ENCODE peak calls at places on chromosomes 16 and 17, in six cellular contexts. U is neuronal stem cell, H is trophoblast cell, V is mesenchymal stem cell, F is IMR-90, M is H9. T is an unnamed sample.

GRCh38 chr17:82204831-82205719 is 7.6 kb downstream of the CCDC57 start:
- DNase-seq in U (no peak), H (peak), V (peak), F (peak), M (no peak), T (no peak)

GRCh38 chr17:3796110-3796821 is 4.7 kb downstream of the ITGAE start:
- DNase-seq in U (no peak), H (no peak), V (no peak), F (no peak), M (no peak), T (no peak)

GRCh38 chr16:85362443-85362842 is 250.2 kb upstream of the CIBAR2 start:
- DNase-seq in U (no peak), H (no peak), V (peak), F (no peak), M (no peak), T (no peak)

GRCh38 chr17:17712268-17712924 is 31.1 kb downstream of the RAI1 start:
- DNase-seq in U (no peak), H (no peak), V (peak), F (peak), M (no peak), T (no peak)

GRCh38 chr16:730666-731509 is 4.0 kb downstream of the HAGHL start:
- DNase-seq in U (no peak), H (no peak), V (no peak), F (no peak), M (no peak), T (no peak)

GRCh38 chr17:65984299-65984698 is 207.6 kb downstream of the CEP112 start:
- DNase-seq in U (no peak), H (no peak), V (no peak), F (peak), M (no peak), T (no peak)

GRCh38 chr17:36578671-36579070 is 13.0 kb upstream of the DHRS11 start:
- DNase-seq in U (no peak), H (no peak), V (no peak), F (peak), M (no peak), T (no peak)

GRCh38 chr17:39972271-39972670 is 8.3 kb upstream of the PSMD3 start:
- DNase-seq in U (no peak), H (no peak), V (no peak), F (peak), M (no peak), T (no peak)

GRCh38 chr16:6947291-6947690 is 385.4 kb upstream of the RBFOX1 start:
- DNase-seq in U (no peak), H (no peak), V (no peak), F (no peak), M (no peak), T (peak)

GRCh38 chr16:77227745-77228144 is 28.5 kb downstream of the SYCE1L start:
- DNase-seq in U (no peak), H (no peak), V (no peak), F (no peak), M (no peak), T (no peak)

GRCh38 chr16:85982563-85982939 is 83.6 kb downstream of the IRF8 start:
- DNase-seq in U (no peak), H (no peak), V (no peak), F (no peak), M (no peak), T (no peak)

GRCh38 chr17:81002409-81003361 is 11.0 kb downstream of the CHMP6 start:
- DNase-seq in U (no peak), H (no peak), V (peak), F (peak), M (no peak), T (no peak)

GRCh38 chr16:25868966-25869365 is 177.2 kb downstream of the HS3ST4 start:
- DNase-seq in U (no peak), H (no peak), V (no peak), F (no peak), M (no peak), T (peak)

GRCh38 chr17:57373756-57374155 is 117.4 kb downstream of the MSI2 start:
- DNase-seq in U (no peak), H (no peak), V (no peak), F (no peak), M (no peak), T (no peak)

GRCh38 chr16:15972046-15972868 is 22.8 kb downstream of the ABCC1 start:
- DNase-seq in U (no peak), H (peak), V (peak), F (peak), M (no peak), T (peak)

GRCh38 chr16:54525104-54525503 is 238.5 kb upstream of the IRX3 start:
- DNase-seq in U (no peak), H (no peak), V (no peak), F (no peak), M (no peak), T (no peak)

GRCh38 chr16:51116353-51116752 is 34.7 kb downstream of the SALL1 start:
- DNase-seq in U (no peak), H (no peak), V (no peak), F (no peak), M (no peak), T (no peak)

GRCh38 chr16:72425571-72426341 is 253.8 kb upstream of the PMFBP1 start:
- DNase-seq in U (no peak), H (no peak), V (no peak), F (no peak), M (no peak), T (no peak)

GRCh38 chr17:17572010-17572785 is 19.3 kb downstream of the PEMT start:
- DNase-seq in U (no peak), H (no peak), V (no peak), F (no peak), M (no peak), T (no peak)

GRCh38 chr16:72474511-72475123 is 302.7 kb upstream of the PMFBP1 start:
- DNase-seq in U (no peak), H (no peak), V (peak), F (peak), M (no peak), T (no peak)

GRCh38 chr17:4810696-4811289 is 3.8 kb downstream of the PLD2 start:
- DNase-seq in U (no peak), H (no peak), V (no peak), F (no peak), M (no peak), T (no peak)

GRCh38 chr17:78356163-78356713 is 3.6 kb downstream of the SOCS3 start:
- DNase-seq in U (no peak), H (peak), V (peak), F (peak), M (peak), T (peak)

GRCh38 chr16:3295209-3295608 is 10.0 kb downstream of the TIGD7 start:
- DNase-seq in U (no peak), H (no peak), V (no peak), F (no peak), M (no peak), T (no peak)

DNA sequence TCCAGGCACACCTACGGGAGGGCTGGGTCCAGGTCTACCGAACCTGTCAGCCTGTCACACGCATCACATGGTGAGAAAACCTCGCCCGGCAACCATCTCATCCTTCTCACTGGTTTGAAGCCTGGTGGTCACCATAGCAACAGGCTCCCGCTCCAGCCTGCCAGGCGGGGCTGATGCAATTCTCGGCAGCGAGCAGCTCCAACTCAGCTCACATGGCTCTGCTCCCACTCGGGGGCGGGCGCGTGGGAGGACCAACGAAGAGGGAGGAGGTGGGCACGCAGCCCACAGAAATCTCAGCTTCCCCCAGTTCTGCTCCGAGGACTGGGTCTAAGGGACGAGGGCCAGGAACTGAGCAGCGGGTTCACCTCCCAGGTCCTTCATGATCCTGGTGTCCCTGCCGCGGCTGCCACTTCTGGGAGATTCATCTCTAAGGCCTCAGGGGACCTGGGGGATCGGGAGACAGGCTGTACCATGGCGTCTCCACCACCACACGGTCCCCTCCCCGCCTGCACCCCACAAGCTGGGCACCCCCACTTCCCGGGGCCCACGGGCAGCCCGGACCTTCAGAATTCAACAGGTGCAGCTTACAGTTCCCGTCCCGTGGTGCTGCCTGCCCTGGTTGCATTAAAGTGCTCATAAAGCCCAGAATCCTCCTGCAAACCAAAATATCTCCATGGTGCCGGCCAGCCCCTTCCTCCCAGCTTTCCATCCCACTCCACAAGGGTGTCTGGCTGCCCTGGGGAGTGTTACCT is 25.8 kb downstream of the ABR start:
- DNase-seq in U (no peak), H (no peak), V (no peak), F (peak), M (peak), T (peak)
- H4K8ac ChIP-seq in U (no peak), H (no peak), V (no peak), F (no peak), M (no peak), T (no peak)

DNA sequence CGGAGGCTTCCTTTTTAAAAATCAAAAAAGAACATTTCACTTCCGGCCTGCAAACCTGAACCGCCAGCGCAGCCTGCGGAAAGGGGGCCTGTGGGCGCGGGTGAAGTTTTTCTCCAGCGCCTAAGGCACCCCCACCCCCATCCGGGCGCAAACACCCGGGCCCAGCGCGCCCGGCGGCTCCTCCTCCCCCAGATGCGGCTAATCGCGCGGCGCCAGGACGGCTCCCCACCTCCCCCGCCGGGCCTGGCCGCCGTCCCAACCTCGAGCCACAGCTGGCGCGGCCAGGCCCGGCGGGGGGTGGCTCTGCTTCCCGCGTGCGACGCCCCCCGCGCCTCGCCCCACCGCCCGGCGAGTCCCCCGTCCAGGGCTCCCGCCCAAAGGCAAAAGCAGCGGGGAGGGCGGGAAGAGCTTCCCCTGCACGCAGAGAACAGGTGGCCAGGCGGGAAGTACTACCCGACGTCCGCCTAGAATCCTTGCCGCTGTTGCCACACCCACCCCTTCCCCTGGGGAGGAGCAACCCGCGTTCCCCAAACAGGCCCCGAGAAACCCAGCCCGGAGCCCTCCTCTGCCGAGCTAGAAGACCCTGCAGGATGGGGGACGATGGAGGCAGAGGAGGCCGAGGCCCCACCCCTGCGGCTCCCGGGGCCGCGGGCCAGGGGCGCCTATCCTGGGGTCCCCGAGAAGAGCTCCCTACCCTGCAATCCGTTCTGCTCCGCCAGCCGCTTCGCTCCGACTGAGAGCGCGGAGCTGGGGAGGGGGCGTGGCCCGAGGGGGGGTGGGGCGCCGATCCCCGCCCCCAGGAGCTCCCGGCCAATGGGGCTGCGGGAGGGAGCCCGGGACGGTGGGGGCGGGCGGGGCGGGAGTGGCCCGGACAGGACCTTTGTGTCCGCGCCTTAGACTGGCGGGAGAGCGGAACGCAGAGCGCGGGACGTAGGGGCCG is at the start of gene CARHSP1:
- DNase-seq in U (peak), H (peak), V (peak), F (peak), M (peak), T (peak)
- H4K8ac ChIP-seq in U (peak), H (peak), V (peak), F (peak), M (no peak), T (no peak)

GRCh38 chr16:19959736-19960135 is 75.1 kb upstream of the GPRC5B start:
- DNase-seq in U (no peak), H (no peak), V (no peak), F (no peak), M (no peak), T (peak)

GRCh38 chr16:19967561-19967960 is 82.9 kb upstream of the GPRC5B start:
- DNase-seq in U (no peak), H (no peak), V (no peak), F (no peak), M (peak), T (no peak)

GRCh38 chr16:19967963-19968362 is 83.3 kb upstream of the GPRC5B start:
- DNase-seq in U (no peak), H (no peak), V (no peak), F (no peak), M (no peak), T (no peak)

GRCh38 chr16:19960183-19960582 is 75.5 kb upstream of the GPRC5B start:
- DNase-seq in U (no peak), H (no peak), V (no peak), F (no peak), M (no peak), T (no peak)

DNA sequence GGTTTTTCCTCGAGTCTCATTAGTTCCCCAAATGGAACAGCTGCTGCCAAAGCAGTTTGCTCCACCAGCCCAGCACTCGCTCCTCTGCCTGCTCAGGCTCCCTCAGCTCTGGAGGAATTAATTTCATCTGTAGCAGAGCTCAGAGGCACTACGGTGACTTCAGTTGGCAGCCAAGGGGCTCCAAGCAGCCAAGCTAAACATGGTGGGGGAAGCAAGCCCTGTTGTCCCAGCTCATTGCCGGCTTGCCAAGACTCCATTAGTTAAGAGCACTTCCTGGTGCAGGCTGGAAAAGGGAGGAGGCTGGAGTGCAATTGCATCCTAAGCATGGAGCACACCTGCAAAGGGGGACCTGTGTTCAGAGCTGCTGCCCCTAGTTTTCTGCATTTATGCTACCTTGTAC is 78.7 kb upstream of the GPRC5B start:
- DNase-seq in U (no peak), H (no peak), V (no peak), F (no peak), M (peak), T (no peak)
- H4K8ac ChIP-seq in U (no peak), H (no peak), V (no peak), F (no peak), M (no peak), T (no peak)

GRCh38 chr17:44217738-44218343 is 1.6 kb downstream of the UBTF start:
- DNase-seq in U (no peak), H (no peak), V (peak), F (no peak), M (no peak), T (no peak)
- H4K8ac ChIP-seq in U (no peak), H (peak), V (no peak), F (peak), M (no peak), T (no peak)

GRCh38 chr16:14284930-14285541 is 213.9 kb downstream of the MRTFB start:
- DNase-seq in U (no peak), H (peak), V (peak), F (no peak), M (peak), T (peak)

GRCh38 chr16:14286381-14287230 is 215.5 kb downstream of the MRTFB start:
- DNase-seq in U (no peak), H (no peak), V (no peak), F (no peak), M (peak), T (peak)

GRCh38 chr16:14284371-14284770 is 213.3 kb downstream of the MRTFB start:
- DNase-seq in U (no peak), H (peak), V (no peak), F (no peak), M (peak), T (no peak)

GRCh38 chr16:14283786-14284185 is 212.7 kb downstream of the MRTFB start:
- DNase-seq in U (no peak), H (no peak), V (no peak), F (no peak), M (peak), T (no peak)

DNA sequence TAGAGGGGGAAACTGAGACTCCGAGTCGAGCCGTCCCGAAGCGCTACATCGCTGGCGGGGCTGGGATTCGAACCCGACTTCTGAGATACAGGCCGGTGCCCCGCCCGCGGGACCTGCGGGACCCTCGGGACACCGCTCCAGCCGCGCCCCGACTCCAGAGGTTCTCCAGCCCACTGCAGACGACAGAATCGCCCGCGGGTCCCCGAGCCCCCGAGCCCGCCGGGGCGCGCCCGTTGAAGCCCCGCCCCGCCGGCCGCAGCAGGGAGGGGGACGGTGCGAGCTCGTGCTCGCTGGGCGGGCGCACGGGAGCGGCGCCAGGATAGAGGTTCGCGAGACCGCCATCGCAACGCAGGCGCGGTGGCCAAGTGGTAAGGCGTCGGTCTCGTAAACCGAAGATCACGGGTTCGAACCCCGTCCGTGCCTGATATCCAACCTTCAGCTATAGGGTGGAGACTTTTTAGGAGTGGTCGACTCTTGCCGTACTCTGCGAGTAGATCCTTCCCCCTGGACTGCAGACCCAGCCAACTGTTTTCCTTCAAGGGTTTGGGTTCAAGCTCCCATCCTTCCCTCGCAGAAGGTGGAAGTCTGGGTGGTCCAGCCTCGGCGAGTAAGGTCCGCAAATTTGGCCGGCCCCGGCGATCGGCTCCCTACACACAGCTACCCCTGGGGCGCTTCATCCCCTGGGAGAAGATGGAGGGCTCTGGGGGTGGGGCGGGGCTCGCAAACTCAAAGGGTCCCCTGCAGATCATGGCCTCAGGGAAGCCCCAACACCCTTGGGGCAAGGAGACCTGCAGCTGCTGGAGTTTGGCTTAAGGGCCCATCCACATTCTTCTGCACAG is 214.6 kb downstream of the MRTFB start:
- DNase-seq in U (peak), H (peak), V (peak), F (peak), M (peak), T (peak)
- H4K8ac ChIP-seq in U (no peak), H (peak), V (peak), F (no peak), M (no peak), T (no peak)

GRCh38 chr17:7572338-7572587 is 7.2 kb upstream of the CD68 start:
- DNase-seq in U (no peak), H (no peak), V (no peak), F (no peak), M (no peak), T (no peak)
- H4K8ac ChIP-seq in U (no peak), H (peak), V (peak), F (peak), M (no peak), T (no peak)

GRCh38 chr16:87317766-87318121 is 552 bp upstream of the C16orf95 start:
- DNase-seq in U (no peak), H (peak), V (peak), F (peak), M (no peak), T (peak)
- H4K8ac ChIP-seq in U (no peak), H (peak), V (no peak), F (peak), M (no peak), T (peak)

GRCh38 chr16:31128711-31129567 is 6.6 kb downstream of the PRSS8 start:
- DNase-seq in U (no peak), H (no peak), V (no peak), F (no peak), M (no peak), T (no peak)

GRCh38 chr16:31130336-31130812 is 5.2 kb downstream of the PRSS8 start:
- DNase-seq in U (no peak), H (peak), V (no peak), F (no peak), M (no peak), T (no peak)

GRCh38 chr16:31129568-31130335 is 5.8 kb downstream of the PRSS8 start:
- DNase-seq in U (no peak), H (no peak), V (no peak), F (no peak), M (no peak), T (no peak)

GRCh38 chr16:31125844-31126243 is 8.4 kb downstream of the KAT8 start:
- DNase-seq in U (no peak), H (no peak), V (no peak), F (no peak), M (no peak), T (no peak)

DNA sequence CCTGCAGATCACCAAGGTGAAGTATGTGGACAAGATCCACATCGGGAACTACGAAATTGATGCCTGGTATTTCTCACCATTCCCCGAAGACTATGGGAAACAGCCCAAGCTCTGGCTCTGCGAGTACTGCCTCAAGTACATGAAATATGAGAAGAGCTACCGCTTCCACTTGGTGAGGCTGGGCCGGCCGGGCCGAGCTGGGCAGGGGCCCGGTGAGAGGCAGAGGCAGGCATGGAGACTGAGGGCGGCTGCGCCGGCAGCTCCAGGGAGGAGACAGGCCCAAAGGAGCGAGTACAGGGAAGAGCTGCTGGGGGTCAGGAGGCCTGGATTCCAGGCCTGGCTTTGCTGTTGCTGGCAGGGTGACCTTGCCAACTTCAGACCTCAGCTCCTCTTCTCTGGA is 8.3 kb downstream of the PRSS8 start:
- DNase-seq in U (no peak), H (no peak), V (no peak), F (no peak), M (no peak), T (no peak)
- H4K8ac ChIP-seq in U (no peak), H (no peak), V (no peak), F (no peak), M (no peak), T (no peak)